ENCODE peak calls at places on chromosomes 16 and 17, in seven cellular contexts. X is A549, Y is IMR-90, N is HepG2, V is SK-N-SH, H is K562, Z is GM12878. T is an unnamed sample.

GRCh38 chr16:57621521-57622268 is 6.7 kb upstream of the ADGRG1 start:
- DNase-seq in N (no peak), H (no peak), V (no peak), Y (no peak), X (no peak), Z (no peak), T (no peak)

GRCh38 chr17:79923974-79924638 is 84.9 kb upstream of the CBX4 start:
- DNase-seq in X (no peak), V (peak), H (peak), N (peak), Z (no peak), Y (peak), T (peak)

GRCh38 chr17:82051776-82052637 is at the start of the genes GPS1 and RFNG:
- DNase-seq in Y (peak), Z (no peak), X (peak), V (peak), H (peak), N (peak), T (no peak)

GRCh38 chr16:30948956-30949654 is at the start of gene ORAI3:
- DNase-seq in X (peak), Y (peak), H (peak), Z (no peak), N (no peak), V (peak), T (peak)

GRCh38 chr17:80265205-80266068 is 4.8 kb downstream of the RNF213 start:
- DNase-seq in N (no peak), Z (peak), X (no peak), H (no peak), V (no peak), Y (no peak), T (no peak)

GRCh38 chr16:49282690-49283375 is 1.2 kb upstream of the CBLN1 start:
- DNase-seq in V (peak), H (no peak), Z (no peak), N (peak), Y (no peak), X (no peak), T (peak)

GRCh38 chr17:34892864-34893263 is 68.4 kb downstream of the CCT6B start:
- DNase-seq in N (no peak), Y (no peak), H (peak), V (peak), Z (no peak), X (peak), T (peak)

GRCh38 chr17:79935197-79935844 is 96.1 kb upstream of the CBX4 start:
- DNase-seq in Z (no peak), N (no peak), V (no peak), X (no peak), H (no peak), Y (no peak), T (no peak)

GRCh38 chr16:56814537-56815432 is 50.2 kb upstream of the SLC12A3 start:
- DNase-seq in H (no peak), Z (no peak), V (no peak), N (peak), X (peak), Y (no peak), T (no peak)

GRCh38 chr16:6374816-6375215 is 957.8 kb upstream of the RBFOX1 start:
- DNase-seq in Z (no peak), H (no peak), N (no peak), X (no peak), V (no peak), Y (no peak), T (no peak)

GRCh38 chr17:28717578-28718316 is at the start of gene RAB34:
- DNase-seq in N (no peak), Y (peak), V (no peak), X (peak), Z (no peak), H (no peak), T (peak)

GRCh38 chr17:66383353-66383752 is 80.9 kb downstream of the PRKCA start:
- DNase-seq in N (no peak), Z (no peak), H (no peak), Y (peak), V (peak), X (no peak), T (no peak)

GRCh38 chr17:6686026-6686425 is 27.1 kb downstream of the SLC13A5 start:
- DNase-seq in N (no peak), Z (no peak), H (no peak), V (no peak), X (no peak), Y (no peak), T (no peak)

GRCh38 chr16:49442805-49443204 is 69.2 kb downstream of the C16orf78 start:
- DNase-seq in Y (no peak), Z (no peak), N (no peak), V (no peak), H (no peak), X (no peak), T (no peak)

GRCh38 chr17:77363821-77364361 is 223.1 kb downstream of the SEC14L1 start:
- DNase-seq in Z (no peak), V (peak), Y (peak), N (peak), X (no peak), H (peak), T (no peak)

GRCh38 chr17:32357615-32358014 is 7.7 kb downstream of the ZNF207 start:
- DNase-seq in Z (no peak), Y (no peak), X (no peak), N (no peak), H (no peak), V (no peak), T (no peak)

GRCh38 chr16:54286330-54287017 is at the start of gene IRX3:
- DNase-seq in Y (peak), X (peak), H (no peak), Z (no peak), N (peak), V (peak), T (peak)

GRCh38 chr16:75087040-75087979 is 29.3 kb downstream of the LDHD start:
- DNase-seq in H (peak), N (peak), X (no peak), Y (peak), Z (no peak), V (peak), T (no peak)
- TF ChIP-seq RFX5 in H (no peak), N (no peak), X (no peak), Y (no peak), Z (no peak), V (no peak), T (no peak)

GRCh38 chr16:50548659-50549560 is 714 bp downstream of the NKD1 start:
- DNase-seq in N (no peak), Z (no peak), V (peak), H (peak), X (peak), Y (no peak), T (no peak)
- TF ChIP-seq RFX5 in N (no peak), Z (no peak), V (no peak), H (no peak), X (no peak), Y (no peak), T (no peak)

GRCh38 chr17:57259817-57260216 is 3.5 kb downstream of the MSI2 start:
- DNase-seq in V (no peak), X (no peak), N (no peak), H (no peak), Y (no peak), Z (no peak), T (no peak)
- TF ChIP-seq RFX5 in V (no peak), X (no peak), N (no peak), H (no peak), Y (no peak), Z (no peak), T (no peak)

GRCh38 chr16:78127130-78127529 is 27.7 kb downstream of the WWOX start:
- DNase-seq in Y (peak), X (no peak), H (no peak), Z (no peak), N (no peak), V (no peak), T (no peak)
- TF ChIP-seq RFX5 in Y (no peak), X (no peak), H (no peak), Z (no peak), N (no peak), V (no peak), T (no peak)

GRCh38 chr17:50632637-50633036 is 2.0 kb upstream of the ABCC3 start:
- DNase-seq in V (peak), Y (no peak), X (no peak), N (no peak), Z (no peak), H (no peak), T (no peak)
- TF ChIP-seq RFX5 in V (no peak), Y (no peak), X (no peak), N (no peak), Z (no peak), H (no peak), T (no peak)